ENCODE peak calls at places on chromosomes 4 and X, in seven cellular contexts. F is GM23248, V is pancreas, C is thoracic aorta, D is ascending aorta, S is left lung, T is IMR-90. K is an unnamed sample. For H3K4me1, the result is how much of the 10 kb centered on the place peaks cover.

GRCh38 chrX:71492086-71493065 is 40.5 kb upstream of the OGT start:
- DNase-seq in F (peak), V (peak), C (no peak), D (no peak), S (peak), T (peak), K (peak)

GRCh38 chr4:38101563-38101962 is 141.4 kb downstream of the PTTG2 start:
- DNase-seq in F (peak), V (no peak), C (no peak), D (no peak), S (no peak), T (peak), K (no peak)

GRCh38 chrX:107629533-107629909 is 1.2 kb downstream of the PRPS1 start:
- DNase-seq in F (peak), V (no peak), C (no peak), D (no peak), S (no peak), T (peak), K (no peak)

GRCh38 chr4:99894998-99895397 is 771 bp upstream of the LAMTOR3 start:
- DNase-seq in F (no peak), V (no peak), C (no peak), D (no peak), S (peak), T (no peak), K (no peak)

GRCh38 chr4:146315184-146315583 is 100.8 kb downstream of the REELD1 start:
- DNase-seq in F (no peak), V (no peak), C (no peak), D (no peak), S (no peak), T (no peak), K (no peak)

GRCh38 chr4:71130827-71131603 is 137.6 kb downstream of the DCK start:
- DNase-seq in F (peak), V (no peak), C (no peak), D (no peak), S (no peak), T (peak), K (no peak)

GRCh38 chr4:64495948-64496347 is 86.7 kb upstream of the TECRL start:
- DNase-seq in F (no peak), V (no peak), C (no peak), D (no peak), S (no peak), T (no peak), K (no peak)

GRCh38 chrX:16511776-16512400 is 138.1 kb upstream of the S100G start:
- DNase-seq in F (peak), V (no peak), C (no peak), D (no peak), S (no peak), T (peak), K (no peak)

GRCh38 chrX:15340867-15341266 is 5.5 kb upstream of the PIGA start:
- DNase-seq in F (no peak), V (no peak), C (no peak), D (no peak), S (no peak), T (no peak), K (no peak)

GRCh38 chr4:25013756-25014737 is 16.7 kb downstream of the LGI2 start:
- DNase-seq in F (no peak), V (no peak), C (no peak), D (no peak), S (no peak), T (no peak), K (no peak)

GRCh38 chrX:6071755-6072154 is 156.9 kb downstream of the NLGN4X start:
- DNase-seq in F (no peak), V (no peak), C (no peak), D (no peak), S (no peak), T (no peak), K (no peak)

GRCh38 chr4:131526686-131527085 is 1622.4 kb upstream of the PCDH10 start:
- DNase-seq in F (no peak), V (no peak), C (no peak), D (no peak), S (no peak), T (no peak), K (no peak)

GRCh38 chr4:24856586-24856985 is 56.3 kb downstream of the CCDC149 start:
- DNase-seq in F (peak), V (no peak), C (peak), D (no peak), S (no peak), T (peak), K (no peak)

GRCh38 chr4:180669637-180670036 is 1573.6 kb upstream of the TENM3 start:
- DNase-seq in F (no peak), V (no peak), C (no peak), D (no peak), S (no peak), T (peak), K (no peak)

GRCh38 chrX:48896611-48897011 is 957 bp downstream of the TIMM17B start:
- DNase-seq in F (peak), V (no peak), C (no peak), D (no peak), S (no peak), T (no peak), K (no peak)

GRCh38 chrX:97446298-97446882 is 562.7 kb downstream of the RPA4 start:
- DNase-seq in F (peak), V (no peak), C (no peak), D (no peak), S (no peak), T (no peak), K (no peak)

GRCh38 chr4:42646013-42646784 is 10.7 kb downstream of the ATP8A1 start:
- DNase-seq in F (no peak), V (no peak), C (no peak), D (no peak), S (no peak), T (no peak), K (no peak)
- H3K4me1 ChIP-seq in F (under half), V (under half), C (under half), D (under half), S (under half), T (under half), K (half or more)

GRCh38 chrX:13260598-13260997 is 59.3 kb downstream of the ATXN3L start:
- DNase-seq in F (no peak), V (no peak), C (no peak), D (no peak), S (no peak), T (no peak), K (no peak)
- H3K4me1 ChIP-seq in F (under half), V (under half), C (under half), D (under half), S (under half), T (under half), K (under half)

GRCh38 chr4:140123666-140124377 is 30.2 kb downstream of the MAML3 start:
- DNase-seq in F (no peak), V (no peak), C (no peak), D (no peak), S (no peak), T (no peak), K (no peak)
- H3K4me1 ChIP-seq in F (under half), V (under half), C (under half), D (under half), S (under half), T (under half), K (under half)

DNA sequence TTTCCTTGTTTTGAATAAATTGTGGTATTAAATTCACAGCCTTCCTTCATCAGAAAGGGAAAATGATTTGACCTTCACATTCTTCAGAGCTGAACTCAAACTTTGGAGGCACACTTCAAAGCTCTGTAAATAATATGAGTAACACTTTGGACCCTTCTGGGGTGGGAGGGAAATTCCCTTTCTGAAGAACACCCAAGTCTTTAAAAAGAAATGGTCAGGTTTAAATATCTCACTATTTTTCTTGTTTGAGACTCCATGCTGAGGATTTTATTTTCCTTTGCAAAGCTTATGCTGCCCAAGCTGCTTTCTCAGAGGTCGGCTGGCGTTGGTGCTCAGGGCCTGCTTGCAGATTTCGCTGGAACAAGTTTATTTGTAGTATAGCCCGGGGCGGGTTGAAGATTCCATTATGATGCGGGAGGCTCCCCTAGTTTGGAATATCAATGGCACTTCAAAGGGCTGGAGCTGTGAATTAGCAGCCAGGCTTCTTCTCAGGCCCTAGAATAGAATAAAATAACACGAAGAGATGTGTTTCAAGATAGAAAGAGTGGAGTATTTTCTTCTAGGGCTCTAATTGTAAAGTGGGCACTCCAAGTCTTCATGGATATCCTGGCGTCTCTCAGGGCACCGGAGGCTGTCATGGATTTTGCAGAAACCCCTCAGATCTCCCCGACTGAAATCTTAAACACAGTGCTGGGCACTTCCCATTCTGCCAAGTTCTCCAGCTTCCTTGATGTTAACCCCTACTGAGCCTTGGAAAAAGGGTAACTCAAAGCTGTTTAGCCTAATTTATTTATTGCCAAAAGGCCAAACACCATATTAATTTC is 315.6 kb downstream of the GPAT3 start:
- DNase-seq in F (peak), V (no peak), C (no peak), D (no peak), S (no peak), T (peak), K (no peak)
- H3K4me1 ChIP-seq in F (half or more), V (under half), C (under half), D (under half), S (under half), T (under half), K (under half)

GRCh38 chr4:15021946-15022345 is 19.7 kb downstream of the CPEB2 start:
- DNase-seq in F (no peak), V (no peak), C (no peak), D (no peak), S (no peak), T (no peak), K (no peak)

GRCh38 chr4:15021301-15021700 is 19.0 kb downstream of the CPEB2 start:
- DNase-seq in F (no peak), V (no peak), C (no peak), D (no peak), S (no peak), T (no peak), K (no peak)

GRCh38 chr4:15020502-15021286 is 18.4 kb downstream of the CPEB2 start:
- DNase-seq in F (no peak), V (no peak), C (no peak), D (no peak), S (no peak), T (no peak), K (no peak)

GRCh38 chr4:15015170-15015569 is 12.9 kb downstream of the CPEB2 start:
- DNase-seq in F (no peak), V (no peak), C (no peak), D (no peak), S (no peak), T (no peak), K (no peak)

DNA sequence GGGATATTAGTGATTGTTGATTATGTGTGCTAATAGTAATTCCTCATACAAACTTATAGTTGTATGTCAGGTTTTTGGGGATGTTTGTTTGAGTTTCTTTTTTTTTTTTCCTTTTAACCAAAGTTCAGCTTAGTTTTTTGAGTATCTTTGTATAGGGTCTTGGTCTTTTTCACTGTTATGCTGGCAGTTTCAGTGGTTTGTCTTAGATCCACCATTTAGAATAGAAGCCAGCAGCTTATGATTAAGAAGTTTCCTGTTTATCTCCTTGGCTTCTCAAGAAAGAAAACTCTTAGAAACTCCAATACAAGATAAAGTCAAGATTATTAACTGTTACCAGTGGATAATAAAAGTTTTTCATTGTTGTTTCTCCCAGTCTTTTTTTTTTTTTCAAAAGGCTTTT is 16.1 kb downstream of the CPEB2 start:
- DNase-seq in F (no peak), V (no peak), C (no peak), D (no peak), S (no peak), T (no peak), K (no peak)
- H3K4me1 ChIP-seq in F (under half), V (under half), C (half or more), D (under half), S (under half), T (under half), K (under half)

GRCh38 chr4:147725673-147726072 is 6.2 kb upstream of the ARHGAP10 start:
- DNase-seq in F (peak), V (no peak), C (no peak), D (no peak), S (no peak), T (peak), K (no peak)
- H3K4me1 ChIP-seq in F (under half), V (under half), C (under half), D (under half), S (under half), T (under half), K (under half)

GRCh38 chr4:26748805-26749204 is 111.8 kb upstream of the STIM2 start:
- DNase-seq in F (no peak), V (no peak), C (no peak), D (no peak), S (no peak), T (no peak), K (no peak)
- H3K4me1 ChIP-seq in F (under half), V (under half), C (under half), D (under half), S (under half), T (under half), K (under half)

GRCh38 chr4:8365353-8365752 is 75.2 kb downstream of the ACOX3 start:
- DNase-seq in F (no peak), V (peak), C (no peak), D (no peak), S (no peak), T (no peak), K (peak)
- H3K4me1 ChIP-seq in F (under half), V (under half), C (under half), D (under half), S (under half), T (under half), K (under half)